ENCODE peak calls at places on chromosomes 11 and 22, in nine cellular contexts. Q, O, E, N, K, S, B, X and V are unnamed samples.

GRCh38 chr22:21682385-21683175 is 16.8 kb downstream of the PPIL2 start:
- DNase-seq in Q (no peak), O (no peak), E (no peak), N (no peak), K (no peak), S (no peak), B (no peak), X (no peak), V (no peak)

GRCh38 chr11:131190446-131190845 is 180.0 kb upstream of the NTM start:
- DNase-seq in Q (no peak), O (no peak), E (no peak), N (no peak), K (no peak), S (no peak), B (no peak), X (no peak), V (no peak)

GRCh38 chr22:22871536-22872278 is 15.9 kb upstream of the IGLL5 start:
- DNase-seq in Q (no peak), O (no peak), E (no peak), N (no peak), K (no peak), S (peak), B (no peak), X (no peak), V (no peak)

GRCh38 chr11:67120881-67121710 is 2.0 kb downstream of the KDM2A start:
- DNase-seq in Q (no peak), O (peak), E (peak), N (peak), K (no peak), S (peak), B (peak), X (no peak), V (peak)

GRCh38 chr22:48142388-48142787 is 1379.9 kb downstream of the TBC1D22A start:
- DNase-seq in Q (no peak), O (no peak), E (no peak), N (no peak), K (no peak), S (peak), B (no peak), X (no peak), V (no peak)

GRCh38 chr11:35282226-35282882 is 137.0 kb downstream of the SLC1A2 start:
- DNase-seq in Q (no peak), O (no peak), E (no peak), N (no peak), K (no peak), S (no peak), B (peak), X (peak), V (no peak)

GRCh38 chr11:117861151-117862018 is 15.1 kb downstream of the FXYD6 start:
- DNase-seq in Q (no peak), O (no peak), E (peak), N (no peak), K (peak), S (peak), B (peak), X (no peak), V (no peak)

GRCh38 chr22:41288245-41288946 is 2.4 kb upstream of the RANGAP1 start:
- DNase-seq in Q (no peak), O (no peak), E (peak), N (no peak), K (peak), S (no peak), B (peak), X (no peak), V (peak)

GRCh38 chr11:74037309-74037708 is 28.4 kb upstream of the UCP3 start:
- DNase-seq in Q (no peak), O (no peak), E (no peak), N (no peak), K (no peak), S (no peak), B (peak), X (no peak), V (no peak)

GRCh38 chr11:45457649-45458048 is 171.5 kb upstream of the SYT13 start:
- DNase-seq in Q (peak), O (no peak), E (no peak), N (no peak), K (no peak), S (no peak), B (peak), X (no peak), V (no peak)

GRCh38 chr11:86608251-86608799 is 64.1 kb downstream of the ME3 start:
- DNase-seq in Q (peak), O (peak), E (peak), N (peak), K (peak), S (peak), B (peak), X (peak), V (peak)

GRCh38 chr22:26547426-26547825 is 35.2 kb upstream of the TFIP11 start:
- DNase-seq in Q (no peak), O (peak), E (no peak), N (no peak), K (no peak), S (no peak), B (peak), X (peak), V (no peak)

GRCh38 chr22:39999144-39999757 is 4.5 kb downstream of the FAM83F start:
- DNase-seq in Q (no peak), O (no peak), E (peak), N (no peak), K (no peak), S (no peak), B (peak), X (no peak), V (peak)

GRCh38 chr11:126347751-126348628 is 7.5 kb upstream of the ST3GAL4 start:
- DNase-seq in Q (no peak), O (no peak), E (no peak), N (peak), K (no peak), S (no peak), B (no peak), X (no peak), V (no peak)

GRCh38 chr22:19824197-19825015 is 30.3 kb downstream of the GNB1L start:
- DNase-seq in Q (no peak), O (no peak), E (peak), N (peak), K (no peak), S (peak), B (no peak), X (no peak), V (peak)

GRCh38 chr11:48307760-48308386 is 1.9 kb downstream of the OR4S1 start:
- DNase-seq in Q (no peak), O (peak), E (peak), N (peak), K (peak), S (no peak), B (peak), X (peak), V (peak)

GRCh38 chr11:70168405-70168754 is 34.7 kb upstream of the FADD start:
- DNase-seq in Q (no peak), O (no peak), E (no peak), N (no peak), K (no peak), S (no peak), B (no peak), X (no peak), V (no peak)

GRCh38 chr11:3996651-3997050 is 97.9 kb upstream of the RRM1 start:
- DNase-seq in Q (no peak), O (no peak), E (no peak), N (no peak), K (no peak), S (no peak), B (no peak), X (no peak), V (no peak)

GRCh38 chr11:61910473-61911123 is 6.8 kb downstream of the RAB3IL1 start:
- DNase-seq in Q (no peak), O (no peak), E (no peak), N (peak), K (no peak), S (no peak), B (peak), X (no peak), V (no peak)

GRCh38 chr11:12150831-12151382 is 40.5 kb downstream of the MICAL2 start:
- DNase-seq in Q (no peak), O (peak), E (no peak), N (no peak), K (no peak), S (no peak), B (peak), X (peak), V (no peak)

GRCh38 chr22:48703265-48703941 is 1124.3 kb downstream of the BRD1 start:
- DNase-seq in Q (no peak), O (no peak), E (no peak), N (no peak), K (no peak), S (no peak), B (no peak), X (no peak), V (no peak)